ENCODE peak calls at places on chromosome 10, in seven cellular contexts. V is fibroblast of lung; W is MM.1S; X is brain microvascular endothelial cell; S is left ventricle myocardium inferior; J is CD4-positive, alpha-beta T cell; O is heart right ventricle. K is an unnamed sample.

GRCh38 chr10:25047902-25048301 is 31.5 kb downstream of the THNSL1 start:
- DNase-seq in W (no peak), O (no peak), S (no peak), J (no peak), V (peak; percentile 94), X (peak; percentile 79), K (no peak)

GRCh38 chr10:29611796-29612381 is 22.9 kb downstream of the SVIL start:
- DNase-seq in S (no peak), W (no peak), J (no peak), O (no peak), V (peak; percentile 33), X (no peak), K (no peak)

GRCh38 chr10:14822879-14823755 is 14.7 kb downstream of the CDNF start:
- DNase-seq in S (peak; percentile 17), J (peak; percentile 15), W (peak; percentile 68), V (peak; percentile 28), O (no peak), X (peak; percentile 57), K (no peak)

GRCh38 chr10:88989824-88990527 is 622 bp upstream of the FAS start:
- DNase-seq in O (no peak), J (no peak), S (no peak), V (peak; percentile 73), W (no peak), X (peak; percentile 50), K (no peak)

GRCh38 chr10:83252169-83252568 is 887.1 kb upstream of the GHITM start:
- DNase-seq in X (no peak), S (no peak), O (no peak), W (no peak), J (no peak), V (no peak), K (no peak)

GRCh38 chr10:110002801-110003523 is 4.8 kb upstream of the ADD3 start:
- DNase-seq in O (no peak), X (no peak), S (no peak), J (no peak), W (no peak), V (no peak), K (no peak)

GRCh38 chr10:29917311-29917710 is 142.1 kb downstream of the JCAD start:
- DNase-seq in S (no peak), W (no peak), X (no peak), V (peak; percentile 21), O (no peak), J (no peak), K (no peak)

GRCh38 chr10:13184726-13185514 is 23.6 kb downstream of the MCM10 start:
- DNase-seq in W (no peak), J (no peak), O (no peak), S (no peak), X (no peak), V (no peak), K (no peak)

GRCh38 chr10:126011995-126012394 is 115.6 kb downstream of the FANK1 start:
- DNase-seq in W (no peak), V (no peak), O (no peak), S (no peak), X (no peak), J (no peak), K (no peak)

DNA sequence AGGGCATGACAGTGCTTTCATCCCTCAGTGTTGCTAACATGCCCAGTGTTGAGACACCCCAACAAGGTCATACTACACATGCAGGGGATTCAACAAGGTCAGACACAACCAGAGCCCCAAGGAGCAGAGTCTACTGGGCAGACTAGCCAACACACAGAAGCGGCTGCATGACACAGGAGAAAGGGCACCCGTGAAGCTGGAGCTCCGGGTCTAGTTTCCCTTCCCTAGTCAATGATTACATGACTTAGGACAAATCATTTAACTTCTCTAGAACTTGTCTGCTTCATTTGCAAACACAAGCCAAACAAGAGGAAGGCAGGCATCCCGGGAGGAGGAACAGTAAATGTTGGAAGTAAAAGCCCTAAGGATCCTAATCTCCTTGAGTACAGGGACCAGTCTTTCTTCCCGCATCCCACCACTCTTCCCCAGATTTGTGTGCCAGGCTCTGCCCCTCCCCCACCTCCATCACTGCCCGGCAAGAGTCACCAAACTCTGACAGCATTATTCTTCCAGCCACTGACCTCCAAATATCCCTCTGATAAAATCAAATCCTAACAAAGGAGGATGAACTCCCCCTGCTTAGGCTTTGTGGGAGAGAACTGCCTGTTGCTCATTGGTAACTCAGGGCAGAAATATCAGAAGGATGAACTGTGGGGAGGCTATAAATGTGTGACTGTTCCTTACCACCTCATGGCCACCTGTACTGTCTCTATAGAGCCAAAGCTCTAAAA is 104.3 kb downstream of the KCNMA1 start:
- DNase-seq in O (no peak), W (no peak), X (no peak), V (no peak), J (no peak), S (no peak), K (no peak)
- H3K27ac ChIP-seq in O (no peak overlapping the region), W (no peak overlapping the region), X (no peak overlapping the region), V (peak overlapping the region; percentile 37), J (no peak overlapping the region), S (no peak overlapping the region), K (peak overlapping the region; percentile 84)

GRCh38 chr10:75483188-75483587 is 51.8 kb downstream of the LRMDA start:
- DNase-seq in S (no peak), V (no peak), W (no peak), X (no peak), O (no peak), J (no peak), K (no peak)

GRCh38 chr10:75476569-75476968 is 45.1 kb downstream of the LRMDA start:
- DNase-seq in S (no peak), X (no peak), W (no peak), O (no peak), J (no peak), V (no peak), K (no peak)

GRCh38 chr10:75476985-75477384 is 45.6 kb downstream of the LRMDA start:
- DNase-seq in V (no peak), W (no peak), X (no peak), S (no peak), J (no peak), O (no peak), K (no peak)

GRCh38 chr10:75477681-75478080 is 46.3 kb downstream of the LRMDA start:
- DNase-seq in J (no peak), O (no peak), X (no peak), W (no peak), S (no peak), V (no peak), K (no peak)

GRCh38 chr10:75480374-75480773 is 49.0 kb downstream of the LRMDA start:
- DNase-seq in O (no peak), V (no peak), X (no peak), W (no peak), J (no peak), S (no peak), K (no peak)
- TF ChIP-seq CTCF in O (no peak), V (no peak), X (no peak), W (no peak), J (no peak), S (no peak), K (no peak)

DNA sequence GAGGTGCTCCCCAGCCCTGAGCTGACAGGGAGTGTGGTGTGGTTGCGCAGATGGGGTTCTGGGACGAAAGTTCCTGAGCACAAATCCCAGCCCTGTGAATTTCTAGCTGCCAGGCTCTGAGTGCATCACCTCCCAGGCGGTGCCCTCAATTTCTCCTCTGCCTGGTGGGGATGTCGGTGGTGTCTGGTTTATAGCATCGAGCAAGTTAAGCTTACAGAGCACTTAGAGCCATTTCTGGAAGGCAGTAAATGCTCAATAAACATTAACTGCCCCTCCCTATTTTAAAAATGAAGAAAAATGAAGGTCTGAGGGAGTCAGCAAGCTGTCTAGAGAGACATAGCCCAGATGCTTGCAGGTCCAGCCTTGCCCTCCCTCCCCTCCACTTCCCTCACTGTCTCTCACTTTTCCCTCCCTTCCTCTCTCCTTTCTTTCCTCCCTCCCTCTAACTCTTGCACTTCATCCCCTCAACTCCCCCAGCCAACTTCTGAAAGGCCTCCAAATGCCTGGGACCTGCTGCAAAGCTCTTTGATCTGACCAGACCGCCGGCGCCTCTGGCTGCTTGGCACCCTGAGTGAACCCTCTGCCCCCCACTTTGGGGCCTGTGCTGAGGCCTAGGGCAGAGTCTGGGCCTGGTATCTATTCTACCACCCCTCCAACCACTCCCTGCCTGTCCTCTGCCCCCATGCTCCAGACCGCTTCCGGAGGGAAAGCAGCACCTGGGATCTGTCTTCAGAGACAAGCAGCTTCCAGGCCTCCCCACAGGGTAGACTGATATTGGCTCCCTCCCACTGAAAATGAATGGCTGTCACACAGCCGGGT is 438.3 kb downstream of the RPS24 start:
- DNase-seq in J (no peak), V (no peak), S (no peak), X (no peak), O (no peak), W (no peak), K (no peak)
- H3K27ac ChIP-seq in J (no peak overlapping the region), V (no peak overlapping the region), S (no peak overlapping the region), X (no peak overlapping the region), O (no peak overlapping the region), W (no peak overlapping the region), K (no peak overlapping the region)

GRCh38 chr10:103807996-103808395 is 47.4 kb downstream of the SH3PXD2A start:
- DNase-seq in S (no peak), W (no peak), J (no peak), X (no peak), V (no peak), O (no peak), K (no peak)
- TF ChIP-seq CTCF in S (no peak), W (no peak), J (no peak), X (no peak), V (no peak), O (no peak), K (no peak)

DNA sequence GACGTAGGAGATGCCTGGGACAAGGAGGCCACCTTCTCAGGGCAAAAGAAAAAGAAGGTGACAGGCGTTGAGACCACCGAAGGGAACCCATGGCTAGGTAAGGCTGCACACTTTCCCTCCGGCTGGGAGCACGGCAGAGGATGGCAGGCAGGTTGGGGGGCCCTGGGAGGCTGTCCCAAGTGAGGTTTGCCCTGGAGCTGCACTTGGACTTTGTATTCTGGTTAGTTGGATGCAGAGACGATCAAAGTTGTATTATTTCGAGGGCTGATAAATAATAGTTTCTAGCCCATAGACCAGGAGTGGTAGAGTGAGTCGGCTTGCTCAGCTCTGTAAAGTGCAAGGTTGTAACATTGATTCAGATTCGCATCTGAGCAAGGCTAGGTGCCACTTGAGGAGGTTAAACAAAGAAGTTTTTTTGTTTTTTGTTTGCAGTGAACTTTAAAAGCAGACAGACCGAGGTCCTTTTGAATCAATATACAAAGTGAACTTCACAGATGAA is 608 bp downstream of the ENTPD7 start:
- DNase-seq in O (no peak), J (no peak), W (no peak), X (no peak), V (no peak), S (no peak), K (no peak)
- H3K27ac ChIP-seq in O (peak overlapping the region; percentile 58), J (no peak overlapping the region), W (no peak overlapping the region), X (peak overlapping the region; percentile 89), V (peak overlapping the region; percentile 90), S (peak overlapping the region; percentile 49), K (no peak overlapping the region)